ENCODE peak calls at places on chromosomes 6 and 20, in ten cellular contexts. E is heart left ventricle, B is adipocyte, T is endothelial cell of umbilical vein, D is OCI-LY7, W is neural progenitor cell, R is colonic mucosa, U is SK-N-SH, F is psoas muscle, C is Peyer's patch. M is an unnamed sample.

GRCh38 chr6:80170433-80170832 is 64.0 kb downstream of the BCKDHB start:
- DNase-seq in E (no peak), B (no peak), T (no peak), D (no peak), W (no peak), R (no peak), U (no peak), F (no peak), C (no peak), M (no peak)

GRCh38 chr20:5627463-5628050 is 122.6 kb upstream of the SHLD1 start:
- DNase-seq in E (no peak), B (no peak), T (no peak), D (no peak), W (no peak), R (no peak), U (no peak), F (no peak), C (no peak), M (no peak)

GRCh38 chr6:18045507-18045906 is 58.1 kb upstream of the KIF13A start:
- DNase-seq in E (no peak), B (no peak), T (no peak), D (no peak), W (no peak), R (no peak), U (no peak), F (no peak), C (no peak), M (no peak)

GRCh38 chr6:38857815-38858214 is 142.7 kb downstream of the DNAH8 start:
- DNase-seq in E (no peak), B (no peak), T (no peak), D (no peak), W (no peak), R (no peak), U (no peak), F (no peak), C (no peak), M (no peak)

GRCh38 chr20:9038791-9039190 is 30.1 kb upstream of the PLCB4 start:
- DNase-seq in E (no peak), B (no peak), T (no peak), D (no peak), W (no peak), R (no peak), U (no peak), F (no peak), C (no peak), M (no peak)

GRCh38 chr20:47118641-47119040 is 224.0 kb downstream of the EYA2 start:
- DNase-seq in E (no peak), B (peak; percentile 21), T (no peak), D (no peak), W (peak; percentile 37), R (no peak), U (no peak), F (no peak), C (no peak), M (no peak)

GRCh38 chr20:4469910-4470309 is 251.8 kb upstream of the PRND start:
- DNase-seq in E (no peak), B (peak; percentile 33), T (no peak), D (no peak), W (no peak), R (no peak), U (no peak), F (no peak), C (no peak), M (no peak)

GRCh38 chr6:167781066-167781767 is 45.5 kb upstream of the AFDN start:
- DNase-seq in E (no peak), B (no peak), T (no peak), D (no peak), W (no peak), R (no peak), U (no peak), F (no peak), C (no peak), M (no peak)

GRCh38 chr6:4943716-4944115 is 60.1 kb downstream of the RPP40 start:
- DNase-seq in E (no peak), B (peak; percentile 27), T (no peak), D (no peak), W (no peak), R (no peak), U (no peak), F (no peak), C (no peak), M (no peak)

GRCh38 chr20:58033026-58033536 is 195.4 kb downstream of the ANKRD60 start:
- DNase-seq in E (no peak), B (no peak), T (no peak), D (no peak), W (no peak), R (no peak), U (no peak), F (no peak), C (no peak), M (no peak)

GRCh38 chr6:2817778-2818443 is 23.8 kb downstream of the SERPINB1 start:
- DNase-seq in E (no peak), B (peak; percentile 56), T (peak; percentile 88), D (no peak), W (no peak), R (peak; percentile 27), U (no peak), F (no peak), C (no peak), M (no peak)

GRCh38 chr20:24948939-24949679 is at the start of gene CST7:
- DNase-seq in E (no peak), B (no peak), T (no peak), D (peak; percentile 4), W (no peak), R (peak; percentile 33), U (no peak), F (peak; percentile 71), C (peak; percentile 70), M (peak; percentile 32)

GRCh38 chr20:24942679-24943078 is 6.4 kb upstream of the CST7 start:
- DNase-seq in E (no peak), B (no peak), T (no peak), D (no peak), W (no peak), R (no peak), U (no peak), F (no peak), C (no peak), M (no peak)

GRCh38 chr20:24943196-24943595 is 5.9 kb upstream of the CST7 start:
- DNase-seq in E (no peak), B (no peak), T (no peak), D (no peak), W (no peak), R (no peak), U (no peak), F (no peak), C (no peak), M (no peak)

GRCh38 chr20:24938498-24938897 is 10.6 kb upstream of the CST7 start:
- DNase-seq in E (no peak), B (no peak), T (no peak), D (no peak), W (no peak), R (no peak), U (no peak), F (no peak), C (no peak), M (no peak)

DNA sequence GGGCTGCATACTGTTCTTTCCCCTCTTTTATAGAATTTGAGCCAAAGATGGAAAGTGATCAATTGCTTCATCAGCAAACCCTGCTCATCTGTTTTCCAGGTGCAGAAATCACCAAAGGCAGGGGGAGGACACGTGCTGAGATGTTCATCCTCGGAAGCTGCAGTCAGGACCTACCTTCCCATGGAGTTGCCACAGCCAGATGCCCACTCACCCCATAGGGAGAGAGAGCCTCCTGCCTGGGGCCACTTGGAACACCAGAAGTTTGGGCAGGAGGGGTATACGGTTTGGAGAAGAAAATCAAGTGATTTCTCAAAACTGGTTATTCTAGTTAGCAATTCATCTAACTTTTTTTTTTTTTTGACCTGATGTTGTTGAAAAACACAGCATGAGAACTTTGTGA is 5.3 kb upstream of the CST7 start:
- DNase-seq in E (no peak), B (no peak), T (no peak), D (no peak), W (no peak), R (no peak), U (no peak), F (no peak), C (no peak), M (no peak)
- H3K9me3 ChIP-seq in E (no peaks in the 10 kb centered on the region), B (peaks cover 28% of the 10 kb centered on the region), T (no peaks in the 10 kb centered on the region), D (no peaks in the 10 kb centered on the region), W (no peaks in the 10 kb centered on the region), R (no peaks in the 10 kb centered on the region), U (no peaks in the 10 kb centered on the region), F (peaks cover 15% of the 10 kb centered on the region), C (no peaks in the 10 kb centered on the region), M (no peaks in the 10 kb centered on the region)

GRCh38 chr6:61558796-61559195 is 727.2 kb downstream of the KHDRBS2 start:
- DNase-seq in E (no peak), B (no peak), T (no peak), D (no peak), W (no peak), R (no peak), U (no peak), F (no peak), C (no peak), M (no peak)
- H3K9me3 ChIP-seq in E (no peaks in the 10 kb centered on the region), B (peaks cover 14% of the 10 kb centered on the region), T (peaks cover 9% of the 10 kb centered on the region), D (peaks cover 3% of the 10 kb centered on the region), W (no peaks in the 10 kb centered on the region), R (no peaks in the 10 kb centered on the region), U (no peaks in the 10 kb centered on the region), F (no peaks in the 10 kb centered on the region), C (no peaks in the 10 kb centered on the region), M (no peaks in the 10 kb centered on the region)

GRCh38 chr20:59783020-59784010 is 150.1 kb downstream of the SYCP2 start:
- DNase-seq in E (no peak), B (peak; percentile 62), T (peak; percentile 10), D (peak; percentile 50), W (peak; percentile 87), R (peak; percentile 36), U (peak; percentile 82), F (peak; percentile 66), C (no peak), M (no peak)

GRCh38 chr20:59785986-59786753 is 147.3 kb downstream of the SYCP2 start:
- DNase-seq in E (no peak), B (no peak), T (no peak), D (no peak), W (no peak), R (no peak), U (no peak), F (no peak), C (no peak), M (no peak)

GRCh38 chr20:59784365-59785117 is 148.9 kb downstream of the SYCP2 start:
- DNase-seq in E (no peak), B (no peak), T (no peak), D (no peak), W (no peak), R (no peak), U (no peak), F (no peak), C (no peak), M (no peak)

GRCh38 chr20:59787186-59787890 is 146.1 kb downstream of the SYCP2 start:
- DNase-seq in E (no peak), B (no peak), T (no peak), D (no peak), W (no peak), R (no peak), U (no peak), F (no peak), C (no peak), M (no peak)

GRCh38 chr20:59785118-59785959 is 148.1 kb downstream of the SYCP2 start:
- DNase-seq in E (no peak), B (no peak), T (no peak), D (no peak), W (no peak), R (no peak), U (no peak), F (no peak), C (no peak), M (no peak)
- H3K9me3 ChIP-seq in E (no peaks in the 10 kb centered on the region), B (no peaks in the 10 kb centered on the region), T (no peaks in the 10 kb centered on the region), D (no peaks in the 10 kb centered on the region), W (no peaks in the 10 kb centered on the region), R (no peaks in the 10 kb centered on the region), U (no peaks in the 10 kb centered on the region), F (no peaks in the 10 kb centered on the region), C (no peaks in the 10 kb centered on the region), M (no peaks in the 10 kb centered on the region)

GRCh38 chr20:42093041-42093440 is 474.9 kb upstream of the CHD6 start:
- DNase-seq in E (no peak), B (no peak), T (no peak), D (no peak), W (no peak), R (no peak), U (no peak), F (no peak), C (no peak), M (no peak)
- H3K9me3 ChIP-seq in E (no peaks in the 10 kb centered on the region), B (no peaks in the 10 kb centered on the region), T (peaks cover 8% of the 10 kb centered on the region), D (no peaks in the 10 kb centered on the region), W (no peaks in the 10 kb centered on the region), R (no peaks in the 10 kb centered on the region), U (no peaks in the 10 kb centered on the region), F (no peaks in the 10 kb centered on the region), C (no peaks in the 10 kb centered on the region), M (no peaks in the 10 kb centered on the region)